ENCODE peak calls at places on chromosomes 4 and X, in ten cellular contexts. P is NB4, O is stomach, N is A549, U is adrenal gland, Q is sigmoid colon, M is breast epithelium, F is K562, B is endothelial cell of umbilical vein, E is GM12892. V is an unnamed sample.

GRCh38 chr4:68193194-68193593 is 52.3 kb downstream of the TMPRSS11B start:
- DNase-seq in B (no peak), M (no peak), Q (no peak), P (no peak), F (no peak), E (no peak), O (no peak), N (no peak), U (no peak), V (no peak)

GRCh38 chr4:153634737-153635353 is 49.2 kb upstream of the TLR2 start:
- DNase-seq in O (no peak), N (peak), Q (no peak), E (no peak), B (peak), P (peak), M (no peak), F (peak), U (no peak), V (no peak)

GRCh38 chrX:24301806-24302205 is 12.1 kb downstream of the SUPT20HL2 start:
- DNase-seq in F (no peak), M (no peak), N (no peak), P (no peak), O (no peak), U (no peak), Q (no peak), B (no peak), E (no peak), V (no peak)

GRCh38 chr4:86927843-86928395 is 6.9 kb upstream of the AFF1 start:
- DNase-seq in B (peak), U (peak), Q (peak), N (peak), P (peak), O (no peak), E (no peak), M (no peak), F (no peak), V (no peak)

GRCh38 chr4:3436798-3437581 is 4.8 kb upstream of the HGFAC start:
- DNase-seq in N (peak), P (no peak), F (no peak), U (peak), O (peak), Q (no peak), E (no peak), B (peak), M (peak), V (peak)

GRCh38 chr4:121665371-121665770 is 31.4 kb downstream of the ANXA5 start:
- DNase-seq in B (no peak), Q (no peak), N (no peak), M (no peak), O (no peak), E (no peak), F (no peak), P (no peak), U (no peak), V (no peak)

GRCh38 chrX:134562002-134562401 is 96.3 kb downstream of the PLAC1 start:
- DNase-seq in U (no peak), O (no peak), F (no peak), Q (no peak), P (no peak), N (no peak), M (no peak), E (no peak), B (no peak), V (no peak)

GRCh38 chr4:63211377-63211776 is 1197.9 kb downstream of the TECRL start:
- DNase-seq in F (no peak), E (no peak), O (no peak), Q (no peak), U (no peak), M (no peak), B (no peak), P (no peak), N (no peak), V (no peak)

GRCh38 chr4:153518637-153519384 is 52.7 kb downstream of the TMEM131L start:
- DNase-seq in B (no peak), U (no peak), O (peak), E (no peak), P (no peak), F (peak), N (no peak), M (no peak), Q (no peak), V (no peak)

GRCh38 chrX:47814853-47815252 is 21.8 kb upstream of the ZNF81 start:
- DNase-seq in N (no peak), F (no peak), O (no peak), Q (no peak), M (no peak), E (no peak), P (no peak), B (no peak), U (no peak), V (no peak)

GRCh38 chr4:110475881-110476818 is at the start of gene ENPEP:
- DNase-seq in F (no peak), O (no peak), U (no peak), Q (peak), N (no peak), P (no peak), E (no peak), M (no peak), B (no peak), V (no peak)

DNA sequence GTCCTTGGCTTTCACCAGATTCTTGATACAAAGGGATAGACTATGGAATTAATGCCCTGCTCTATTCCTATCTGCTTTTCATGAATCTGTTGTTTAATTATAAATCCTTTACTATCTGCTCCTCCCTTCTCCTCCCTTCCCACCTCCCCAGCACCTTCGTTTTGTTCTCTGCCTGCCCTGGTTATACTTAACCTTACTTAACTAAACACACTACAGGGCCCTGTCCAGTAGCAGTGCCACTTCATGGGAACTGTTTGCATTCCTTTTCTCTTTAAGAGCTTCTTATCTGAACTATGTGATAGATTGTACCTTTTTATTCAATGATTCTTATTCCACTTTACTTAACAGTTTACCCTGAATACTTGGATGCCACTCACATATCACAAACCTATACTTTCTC is 830 bp downstream of the HOPX start:
- DNase-seq in N (no peak), B (no peak), P (no peak), O (peak), Q (no peak), M (no peak), E (no peak), U (no peak), F (no peak), V (no peak)
- TF ChIP-seq POLR2A in N (no peak), B (no peak), P (no peak), O (no peak), Q (no peak), M (no peak), E (no peak), U (no peak), F (no peak), V (no peak)

DNA sequence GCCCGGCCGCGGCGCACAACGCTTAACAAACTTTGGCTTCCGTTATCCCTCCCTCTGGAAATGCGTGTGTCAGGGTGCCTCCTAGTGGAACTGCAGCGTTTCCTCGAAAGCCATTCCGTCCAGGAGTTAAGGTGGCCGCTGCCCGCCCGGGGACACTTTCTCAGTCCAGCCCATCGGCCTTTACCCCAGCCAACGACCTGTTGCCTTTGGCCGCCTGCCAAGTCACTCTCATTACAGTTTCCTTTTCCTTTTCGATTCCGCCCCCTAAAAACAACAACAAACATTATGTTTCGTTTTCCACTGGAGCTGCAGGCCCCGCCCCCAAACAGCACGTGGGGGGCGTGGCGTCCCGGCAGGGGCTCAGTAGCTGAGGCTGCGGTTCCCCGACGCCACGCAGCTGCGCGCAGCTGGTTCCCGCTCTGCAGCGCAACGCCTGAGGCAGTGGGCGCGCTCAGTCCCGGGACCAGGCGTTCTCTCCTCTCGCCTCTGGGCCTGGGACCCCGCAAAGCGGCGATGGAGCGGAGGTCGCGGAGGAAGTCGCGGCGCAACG is at the start of gene HERC5:
- DNase-seq in Q (peak), P (peak), E (peak), B (peak), O (peak), M (peak), F (peak), N (peak), U (peak), V (peak)
- TF ChIP-seq POLR2A in Q (no peak), P (peak), E (peak), B (no peak), O (no peak), M (no peak), F (no peak), N (no peak), U (peak), V (no peak)

DNA sequence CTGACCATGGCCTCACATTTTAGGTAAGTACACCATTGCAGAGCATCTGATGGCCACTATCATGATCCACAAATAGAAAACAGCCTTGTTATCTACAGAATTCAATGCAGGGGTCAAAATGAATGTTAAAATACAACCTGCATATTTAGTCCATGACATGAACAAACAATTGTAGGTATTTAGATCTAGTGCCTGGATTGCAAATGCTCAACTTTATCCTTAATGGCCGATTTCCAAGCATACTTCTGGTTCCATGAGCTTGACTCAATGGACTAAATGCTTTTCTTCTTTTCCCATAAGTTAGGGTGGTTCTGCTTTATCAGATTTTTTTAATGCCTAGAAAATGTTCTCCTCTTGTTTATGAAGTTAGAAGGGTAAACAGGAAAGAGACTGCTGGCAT is 139.2 kb upstream of the TTC29 start:
- DNase-seq in E (no peak), F (no peak), B (no peak), P (no peak), U (no peak), M (no peak), O (no peak), N (no peak), Q (no peak), V (no peak)
- TF ChIP-seq POLR2A in E (no peak), F (no peak), B (no peak), P (no peak), U (no peak), M (no peak), O (no peak), N (no peak), Q (no peak), V (no peak)

DNA sequence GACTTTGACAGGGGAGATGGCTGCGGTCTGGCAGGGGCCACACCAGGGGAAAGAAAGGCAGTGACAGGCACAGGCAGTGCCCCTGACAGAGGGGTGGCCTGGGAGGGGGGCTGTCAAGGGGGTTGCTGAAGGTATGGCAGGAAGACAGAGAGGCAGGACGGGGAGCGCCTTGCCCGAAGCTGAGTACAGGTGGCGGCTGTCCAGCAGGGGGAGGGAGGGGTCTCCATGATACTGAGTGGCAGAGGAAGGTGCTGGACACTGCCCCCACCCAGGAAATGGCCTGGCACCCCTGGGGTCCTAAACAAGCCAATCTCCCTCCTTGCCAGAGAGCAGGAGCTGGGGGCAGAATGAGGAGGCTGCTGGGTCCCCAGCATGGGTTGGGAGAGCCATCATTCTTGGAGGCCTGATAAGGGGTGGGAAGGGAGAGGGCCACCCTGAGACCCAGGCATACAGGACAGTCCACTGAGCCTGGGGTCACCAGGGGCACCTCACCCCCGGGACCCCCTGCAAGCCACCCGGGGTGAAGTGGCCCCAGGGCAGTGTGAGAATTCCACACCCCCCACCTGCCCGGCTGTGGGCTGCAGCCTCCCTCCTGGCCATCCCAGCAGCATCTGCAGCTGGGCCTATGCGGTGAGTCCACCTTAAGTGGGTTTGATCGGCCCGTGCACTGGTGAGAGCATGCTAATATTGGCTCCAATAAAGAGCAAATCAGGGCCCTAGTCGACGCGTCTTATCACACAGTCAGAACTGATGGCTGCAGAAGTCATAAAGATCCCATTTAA is 108.5 kb downstream of the FAM53A start:
- DNase-seq in O (no peak), U (no peak), E (no peak), B (no peak), P (no peak), F (no peak), Q (peak), M (no peak), N (no peak), V (no peak)
- TF ChIP-seq POLR2A in O (no peak), U (no peak), E (no peak), B (no peak), P (no peak), F (no peak), Q (no peak), M (no peak), N (no peak), V (no peak)

GRCh38 chrX:74614193-74614909 is at the start of gene RLIM:
- DNase-seq in U (peak), Q (peak), O (peak), P (peak), N (peak), F (peak), M (peak), E (peak), B (peak), V (peak)
- TF ChIP-seq POLR2A in U (peak), Q (peak), O (peak), P (peak), N (peak), F (peak), M (peak), E (peak), B (peak), V (peak)

GRCh38 chrX:49922291-49923241 is at the start of gene CLCN5:
- DNase-seq in U (peak), Q (peak), M (peak), O (peak), B (peak), N (peak), E (peak), F (peak), P (peak), V (peak)
- TF ChIP-seq POLR2A in U (peak), Q (no peak), M (no peak), O (no peak), B (peak), N (peak), E (peak), F (peak), P (peak), V (peak)

GRCh38 chrX:74248889-74249288 is 55.1 kb upstream of the ZCCHC13 start:
- DNase-seq in E (no peak), F (no peak), Q (no peak), O (no peak), M (no peak), U (peak), B (peak), P (no peak), N (no peak), V (no peak)
- TF ChIP-seq POLR2A in E (no peak), F (no peak), Q (no peak), O (no peak), M (no peak), U (no peak), B (no peak), P (no peak), N (no peak), V (no peak)

DNA sequence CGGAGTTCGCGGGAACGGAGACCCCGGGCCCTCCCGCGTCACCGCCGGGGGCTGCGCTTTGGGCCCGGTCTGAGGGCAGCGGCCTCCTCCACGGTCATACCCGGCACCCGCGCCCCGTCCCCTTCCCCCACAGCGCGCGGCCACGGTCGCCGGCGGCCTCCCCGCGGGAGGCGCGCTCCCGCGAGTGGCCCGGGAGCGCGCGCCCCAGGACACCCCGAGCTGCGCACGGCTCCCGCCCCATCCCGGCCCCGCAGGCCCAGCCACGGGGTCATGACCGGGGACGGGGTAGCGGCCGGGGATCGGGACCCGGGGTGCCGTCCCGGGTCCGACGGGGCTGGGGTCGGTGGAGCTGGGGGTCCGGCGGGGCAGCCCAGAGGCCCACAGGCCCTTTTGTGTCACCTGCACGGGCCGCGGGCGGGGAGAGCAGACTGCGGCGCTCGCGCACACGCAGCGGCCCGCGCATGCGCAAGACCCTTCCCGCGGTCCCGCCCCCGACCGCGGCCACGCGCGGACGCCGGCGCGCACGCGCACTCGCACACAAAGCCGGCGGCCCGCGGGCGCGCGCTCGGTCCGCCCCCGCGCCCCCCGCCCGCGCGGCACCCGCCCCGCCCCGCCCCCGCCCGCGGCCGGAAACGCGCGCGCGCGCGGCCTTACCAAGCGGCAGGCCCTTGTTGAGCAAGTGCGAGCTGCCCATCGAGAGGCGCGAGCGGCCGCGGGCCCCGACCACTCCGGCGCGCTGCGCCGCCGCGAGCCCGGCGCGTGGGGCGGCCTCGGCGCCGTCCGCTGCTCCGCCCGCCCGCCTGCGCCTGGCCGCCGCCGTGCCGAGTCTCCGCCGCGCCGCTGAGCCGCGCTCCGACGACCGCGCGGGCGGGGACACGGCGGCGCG is at the start of gene CTBP1:
- DNase-seq in F (peak), B (peak), P (peak), M (peak), E (peak), Q (peak), U (peak), N (peak), O (peak), V (peak)
- TF ChIP-seq POLR2A in F (peak), B (peak), P (peak), M (no peak), E (peak), Q (peak), U (peak), N (peak), O (no peak), V (peak)

GRCh38 chrX:154728791-154729190 is 22.1 kb downstream of the GAB3 start:
- DNase-seq in P (peak), M (no peak), N (no peak), E (no peak), Q (no peak), U (no peak), F (no peak), B (no peak), O (no peak), V (no peak)

GRCh38 chrX:154731203-154731602 is 19.7 kb downstream of the GAB3 start:
- DNase-seq in Q (no peak), E (no peak), F (no peak), B (no peak), N (no peak), U (no peak), M (no peak), P (peak), O (no peak), V (no peak)

GRCh38 chrX:154727418-154728323 is 23.2 kb downstream of the GAB3 start:
- DNase-seq in O (no peak), Q (peak), U (no peak), E (no peak), M (peak), P (peak), B (peak), F (no peak), N (no peak), V (no peak)

GRCh38 chrX:154730271-154730883 is 20.5 kb downstream of the GAB3 start:
- DNase-seq in E (no peak), Q (no peak), N (no peak), U (peak), F (peak), O (no peak), M (no peak), B (peak), P (no peak), V (no peak)

GRCh38 chrX:154729439-154729838 is 21.4 kb downstream of the GAB3 start:
- DNase-seq in M (no peak), Q (no peak), N (no peak), B (no peak), E (no peak), O (no peak), P (no peak), U (no peak), F (no peak), V (no peak)
- TF ChIP-seq POLR2A in M (no peak), Q (no peak), N (no peak), B (no peak), E (no peak), O (no peak), P (no peak), U (no peak), F (no peak), V (no peak)

DNA sequence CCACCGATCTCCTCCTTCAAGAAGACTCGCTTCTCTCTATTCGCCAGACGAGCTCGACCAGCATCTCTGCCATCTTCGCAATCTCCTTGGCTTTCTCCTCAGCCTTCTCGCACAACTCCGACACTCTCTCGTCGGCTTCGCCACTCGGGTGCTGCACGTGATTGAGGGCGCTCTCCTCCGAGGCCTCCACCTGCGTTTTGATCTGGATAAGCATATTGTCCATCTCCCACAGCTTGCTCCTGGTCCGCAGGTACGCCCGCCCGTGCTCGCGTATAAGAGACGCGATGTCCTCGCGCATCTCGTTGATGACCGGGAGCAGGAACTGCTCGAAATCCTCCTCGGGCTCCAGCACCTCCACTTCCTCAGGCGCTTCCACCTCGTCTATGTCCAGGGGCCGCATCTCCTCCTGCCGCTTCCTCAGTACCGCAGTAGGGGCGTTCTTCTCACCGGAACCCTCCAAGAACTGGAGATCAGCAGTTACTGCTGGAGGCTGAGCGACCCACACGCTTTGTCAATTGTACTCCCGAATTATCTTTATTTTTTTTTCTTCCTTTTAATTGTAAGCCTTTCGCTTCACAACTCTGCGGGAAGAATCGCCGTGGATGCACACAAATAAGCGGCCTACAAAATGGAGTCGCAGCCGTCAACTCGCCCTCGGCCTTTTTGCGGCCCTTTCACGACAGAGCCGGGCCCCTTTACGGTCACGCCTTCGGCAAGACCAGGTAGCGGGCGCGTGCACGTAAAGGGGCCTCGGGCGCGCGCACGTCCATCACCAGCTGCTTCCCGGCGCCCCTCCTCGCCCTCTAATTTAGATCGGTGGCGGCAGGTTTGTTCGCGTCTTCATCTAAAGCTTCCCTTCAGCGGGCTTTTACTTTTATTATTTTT is at the start of gene MRFAP1L1:
- DNase-seq in B (peak), O (peak), U (peak), P (peak), Q (peak), E (peak), F (peak), N (peak), M (peak), V (peak)
- TF ChIP-seq POLR2A in B (peak), O (no peak), U (no peak), P (peak), Q (peak), E (peak), F (peak), N (peak), M (peak), V (peak)

V was measured in H54.